ENCODE peak calls at places on chromosomes 11 and 22, in ten cellular contexts. U is activated CD8-positive, alpha-beta T cell treated with anti-CD3 and anti-CD28 coated beads for 36 hours; N is nephron progenitor cell; B is CD4-positive, alpha-beta T cell; X is HL-60; F is body of pancreas; W is GM20000; M is MCF 10A; T is epithelial cell of esophagus; V is mesothelial cell of epicardium. G is an unnamed sample.

GRCh38 chr11:85076535-85077330 is 550.4 kb downstream of the DLG2 start:
- DNase-seq in F (no peak), W (no peak), X (no peak), V (no peak), T (peak), U (no peak), M (peak), N (no peak), B (no peak), G (no peak)

GRCh38 chr11:35413568-35413967 is 5.8 kb downstream of the SLC1A2 start:
- DNase-seq in N (no peak), U (no peak), M (no peak), X (no peak), V (no peak), F (no peak), W (no peak), B (no peak), T (no peak), G (no peak)

GRCh38 chr22:25131198-25131887 is 68.3 kb upstream of the CRYBB3 start:
- DNase-seq in F (no peak), B (no peak), U (no peak), T (no peak), V (no peak), W (no peak), M (no peak), N (no peak), X (no peak), G (no peak)

GRCh38 chr11:35373284-35373933 is 45.9 kb downstream of the SLC1A2 start:
- DNase-seq in M (no peak), U (no peak), W (no peak), F (peak), V (no peak), T (peak), B (no peak), X (no peak), N (no peak), G (no peak)

GRCh38 chr11:131674051-131674755 is 303.8 kb downstream of the NTM start:
- DNase-seq in M (peak), V (peak), N (peak), F (peak), W (peak), B (no peak), U (peak), T (peak), X (peak), G (peak)

GRCh38 chr11:132200303-132200936 is 830.0 kb downstream of the NTM start:
- DNase-seq in T (no peak), W (no peak), M (no peak), N (no peak), U (no peak), F (no peak), V (no peak), B (no peak), X (no peak), G (no peak)

GRCh38 chr11:72848846-72849466 is 34.7 kb downstream of the ATG16L2 start:
- DNase-seq in N (no peak), V (no peak), B (peak), F (no peak), T (peak), M (peak), X (no peak), U (peak), W (no peak), G (peak)

GRCh38 chr22:48431014-48431413 is 1396.7 kb downstream of the BRD1 start:
- DNase-seq in N (no peak), T (no peak), V (no peak), F (no peak), M (no peak), B (no peak), X (no peak), U (no peak), W (no peak), G (no peak)

GRCh38 chr22:44455151-44455962 is 42.7 kb downstream of the RTL6 start:
- DNase-seq in N (no peak), V (no peak), X (no peak), U (peak), W (peak), B (peak), T (peak), F (peak), M (peak), G (peak)

GRCh38 chr11:44456544-44457270 is 108.8 kb upstream of the CD82 start:
- DNase-seq in T (peak), U (no peak), X (no peak), N (no peak), F (no peak), M (no peak), V (no peak), W (no peak), B (no peak), G (peak)

GRCh38 chr22:31022516-31022915 is 53.5 kb downstream of the TUG1 start:
- DNase-seq in X (no peak), U (no peak), M (no peak), N (no peak), F (no peak), B (no peak), V (no peak), W (no peak), T (no peak), G (no peak)

GRCh38 chr11:68749501-68750196 is 1.7 kb downstream of the TESMIN start:
- DNase-seq in B (no peak), T (no peak), M (no peak), X (no peak), U (no peak), F (no peak), N (no peak), V (no peak), W (no peak), G (no peak)

GRCh38 chr11:65498727-65498976 is 193 bp upstream of the MALAT1 start:
- DNase-seq in U (no peak), W (no peak), T (no peak), B (no peak), F (no peak), N (no peak), X (no peak), M (no peak), V (no peak), G (no peak)

GRCh38 chr11:65498042-65498726 is 661 bp upstream of the MALAT1 start:
- DNase-seq in M (peak), T (peak), W (no peak), N (peak), B (peak), X (peak), V (no peak), U (peak), F (peak), G (peak)

GRCh38 chr11:65499713-65500261 is 942 bp downstream of the MALAT1 start:
- DNase-seq in B (no peak), X (peak), W (no peak), F (no peak), M (no peak), N (no peak), T (no peak), U (no peak), V (no peak), G (no peak)

GRCh38 chr11:65500262-65501004 is 1.6 kb downstream of the MALAT1 start:
- DNase-seq in W (no peak), V (no peak), M (peak), X (peak), U (peak), F (peak), N (no peak), B (no peak), T (peak), G (peak)

DNA sequence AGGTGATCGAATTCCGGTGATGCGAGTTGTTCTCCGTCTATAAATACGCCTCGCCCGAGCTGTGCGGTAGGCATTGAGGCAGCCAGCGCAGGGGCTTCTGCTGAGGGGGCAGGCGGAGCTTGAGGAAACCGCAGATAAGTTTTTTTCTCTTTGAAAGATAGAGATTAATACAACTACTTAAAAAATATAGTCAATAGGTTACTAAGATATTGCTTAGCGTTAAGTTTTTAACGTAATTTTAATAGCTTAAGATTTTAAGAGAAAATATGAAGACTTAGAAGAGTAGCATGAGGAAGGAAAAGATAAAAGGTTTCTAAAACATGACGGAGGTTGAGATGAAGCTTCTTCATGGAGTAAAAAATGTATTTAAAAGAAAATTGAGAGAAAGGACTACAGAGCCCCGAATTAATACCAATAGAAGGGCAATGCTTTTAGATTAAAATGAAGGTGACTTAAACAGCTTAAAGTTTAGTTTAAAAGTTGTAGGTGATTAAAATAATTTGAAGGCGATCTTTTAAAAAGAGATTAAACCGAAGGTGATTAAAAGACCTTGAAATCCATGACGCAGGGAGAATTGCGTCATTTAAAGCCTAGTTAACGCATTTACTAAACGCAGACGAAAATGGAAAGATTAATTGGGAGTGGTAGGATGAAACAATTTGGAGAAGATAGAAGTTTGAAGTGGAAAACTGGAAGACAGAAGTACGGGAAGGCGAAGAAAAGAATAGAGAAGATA is at the start of gene MALAT1:
- DNase-seq in M (peak), U (peak), N (peak), W (peak), T (peak), B (peak), X (peak), F (peak), V (peak), G (peak)
- TF ChIP-seq CTCF in M (no peak), U (no peak), N (no peak), W (no peak), T (no peak), B (no peak), X (no peak), F (no peak), V (no peak), G (no peak)

DNA sequence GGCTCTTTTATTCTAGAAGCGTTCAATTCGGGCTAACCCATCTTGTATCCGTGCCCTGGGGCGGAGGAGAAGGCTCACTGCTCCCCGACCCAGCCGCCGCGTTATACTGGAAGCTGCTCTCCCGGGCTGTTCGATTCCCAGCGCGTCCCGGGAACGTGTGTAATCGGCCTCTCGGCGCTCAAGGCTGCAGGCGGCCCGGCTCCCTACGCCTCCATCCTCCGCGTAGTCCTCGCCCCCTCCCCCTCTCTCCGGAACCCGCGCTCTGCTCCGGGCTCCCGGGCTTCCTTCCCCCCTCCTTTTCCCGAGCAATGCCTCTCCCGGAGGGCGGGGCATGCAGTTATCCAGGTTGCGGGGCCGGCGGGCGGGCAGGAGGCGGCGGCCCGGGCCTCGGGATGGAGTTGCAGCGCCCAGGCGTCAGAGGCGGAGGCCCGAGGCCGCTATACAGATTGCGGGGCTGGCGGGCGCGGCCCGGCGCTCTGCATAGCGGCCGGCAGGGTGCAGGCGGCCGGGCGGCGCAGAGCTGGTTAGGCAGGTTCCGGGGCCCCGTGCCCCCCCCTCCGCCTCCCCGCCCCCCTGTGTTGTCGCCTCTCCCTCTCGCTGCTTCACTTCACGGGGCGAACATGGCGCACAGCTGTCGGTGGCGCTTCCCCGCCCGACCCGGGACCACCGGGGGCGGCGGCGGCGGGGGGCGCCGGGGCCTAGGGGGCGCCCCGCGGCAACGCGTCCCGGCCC is at the start of gene KMT2A:
- DNase-seq in F (peak), U (peak), X (peak), M (peak), V (peak), B (peak), T (peak), N (peak), W (peak), G (peak)
- TF ChIP-seq CTCF in F (peak), U (no peak), X (no peak), M (no peak), V (no peak), B (no peak), T (no peak), N (no peak), W (peak), G (no peak)

DNA sequence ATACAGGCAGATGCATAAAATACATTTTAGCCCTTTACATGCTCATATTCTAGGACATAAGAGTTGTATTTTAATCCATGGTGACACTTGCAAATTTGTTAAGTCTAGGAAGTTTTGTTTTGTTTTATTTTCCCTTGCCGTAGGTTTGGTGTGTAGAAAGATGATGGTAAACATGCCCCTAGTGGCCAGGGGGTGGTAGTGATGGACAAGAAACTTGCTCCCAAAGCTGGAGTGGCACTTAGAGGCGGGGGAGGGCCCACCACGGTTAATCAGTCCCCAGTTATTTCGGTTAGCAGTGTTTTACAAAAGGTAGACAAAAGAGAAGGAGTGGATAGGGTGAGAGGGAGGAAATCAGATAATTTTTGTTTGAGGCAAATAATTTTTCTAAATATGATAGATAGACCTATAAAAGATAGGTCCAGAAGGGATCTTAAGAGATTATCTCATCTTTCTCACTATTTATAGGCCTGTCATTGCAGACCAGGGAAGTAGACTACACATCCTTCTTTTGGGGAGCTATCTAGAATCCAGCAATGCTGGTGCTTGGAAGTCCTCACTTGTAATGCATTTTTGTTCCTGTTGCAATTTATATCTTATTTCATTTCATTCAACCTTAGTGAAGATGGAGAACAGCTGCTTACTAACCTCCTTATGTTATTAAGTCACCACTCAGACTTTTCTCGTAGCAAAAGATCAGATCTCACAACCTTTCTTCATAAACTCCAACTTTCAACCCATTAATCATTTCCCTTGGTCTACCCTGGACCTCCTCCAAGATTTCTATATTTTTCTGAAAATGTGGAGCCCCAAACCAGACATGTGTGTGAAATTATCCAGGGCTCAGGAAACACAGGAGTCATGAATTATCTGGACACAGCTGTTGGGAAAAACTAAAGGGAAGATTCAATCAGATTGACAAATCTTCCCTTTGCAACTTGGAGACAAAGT is 5.9 kb upstream of the BDNF start:
- DNase-seq in M (peak), F (no peak), W (peak), U (no peak), T (peak), X (no peak), N (peak), V (no peak), B (no peak), G (peak)
- TF ChIP-seq CTCF in M (peak), F (peak), W (peak), U (peak), T (peak), X (peak), N (peak), V (peak), B (no peak), G (peak)

GRCh38 chr11:17548444-17548843 is 1.4 kb downstream of the OTOG start:
- DNase-seq in N (no peak), T (no peak), M (no peak), V (no peak), U (no peak), W (no peak), B (no peak), X (no peak), F (no peak), G (no peak)
- TF ChIP-seq CTCF in N (no peak), T (peak), M (no peak), V (peak), U (no peak), W (no peak), B (no peak), X (no peak), F (no peak), G (peak)

DNA sequence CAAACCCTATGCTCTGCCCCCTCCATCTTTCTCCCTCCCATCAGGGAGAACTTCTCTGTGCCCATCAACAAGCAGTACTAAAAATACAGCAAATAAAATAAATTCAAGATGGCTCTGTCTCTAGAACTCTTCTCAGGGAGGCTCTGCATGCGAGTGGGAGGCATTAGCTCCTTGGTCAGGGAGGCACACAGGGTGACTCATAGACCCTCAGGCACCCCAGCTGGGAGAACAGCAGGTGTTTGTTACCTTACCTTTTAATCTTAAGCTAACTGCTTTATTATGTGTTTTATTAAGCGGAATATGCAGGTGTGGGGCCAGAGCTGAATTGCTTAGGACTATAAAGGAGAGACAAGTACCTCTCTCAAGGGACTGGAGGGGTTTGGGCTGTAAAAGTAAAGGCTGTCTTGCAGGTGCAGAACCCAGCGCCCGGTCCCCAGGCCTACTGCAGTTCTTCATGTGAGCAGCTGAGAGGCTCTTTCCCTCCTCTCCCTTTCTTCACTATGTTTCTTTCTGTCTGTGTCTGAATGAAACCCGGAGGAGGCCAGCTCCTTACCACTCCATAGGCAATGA is 20.8 kb downstream of the CSNK2A3 start:
- DNase-seq in U (no peak), N (no peak), X (no peak), M (peak), W (no peak), T (peak), F (no peak), B (no peak), V (no peak), G (no peak)
- TF ChIP-seq CTCF in U (no peak), N (no peak), X (no peak), M (no peak), W (no peak), T (no peak), F (no peak), B (no peak), V (no peak), G (no peak)

GRCh38 chr22:21020802-21021429 is 6.0 kb downstream of the P2RX6 start:
- DNase-seq in X (no peak), B (no peak), F (no peak), V (no peak), W (peak), T (peak), N (no peak), U (peak), M (peak), G (peak)
- TF ChIP-seq CTCF in X (peak), B (peak), F (peak), V (peak), W (peak), T (peak), N (peak), U (peak), M (peak), G (peak)

GRCh38 chr11:34105957-34106504 is 602 bp downstream of the NAT10 start:
- DNase-seq in X (no peak), F (no peak), T (peak), W (no peak), U (no peak), V (no peak), M (no peak), N (no peak), B (no peak), G (no peak)

GRCh38 chr11:34104680-34105078 is 750 bp upstream of the NAT10 start:
- DNase-seq in T (no peak), V (no peak), U (no peak), W (no peak), M (peak), B (no peak), N (no peak), F (no peak), X (peak), G (no peak)

DNA sequence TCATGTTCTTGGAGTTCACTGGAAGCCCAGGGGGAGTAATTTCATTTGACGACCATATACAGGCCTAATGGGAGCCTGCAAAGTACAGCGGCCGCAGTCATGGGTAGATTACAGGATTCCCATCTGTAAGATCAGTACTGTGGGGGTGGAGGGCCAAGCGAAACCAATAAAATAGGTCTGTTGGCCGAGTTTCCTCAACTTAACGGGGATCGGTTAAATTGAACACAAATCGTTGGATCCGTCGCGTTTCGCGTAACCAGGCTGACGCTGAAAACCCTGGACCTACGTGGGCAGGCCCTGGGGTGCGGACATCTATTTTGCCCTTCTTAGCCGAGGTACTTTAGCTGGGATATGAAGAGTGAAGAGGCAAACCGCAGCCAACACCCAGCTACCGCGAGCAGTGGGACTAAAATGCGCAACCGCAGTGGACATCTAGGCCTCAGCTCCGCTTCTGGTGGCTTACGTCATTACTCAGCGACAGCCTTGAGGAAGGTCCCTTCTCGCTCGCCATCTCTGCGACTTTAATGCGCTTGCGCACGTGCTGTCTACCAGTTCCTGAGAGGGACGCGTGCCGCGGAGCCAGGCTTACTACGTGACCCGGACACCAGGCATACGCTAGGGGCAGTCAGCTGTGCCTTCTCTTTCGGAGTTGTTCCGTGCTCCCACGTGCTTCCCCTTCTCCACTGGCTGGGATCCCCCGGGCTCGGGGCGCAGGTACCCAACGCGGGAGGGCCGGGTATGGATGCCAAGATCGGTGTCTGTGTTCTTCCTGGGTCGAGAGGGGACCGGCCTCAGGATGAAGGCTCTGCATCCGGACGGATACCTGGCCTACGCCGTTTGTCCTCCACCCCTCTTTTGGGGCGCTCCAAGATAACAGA is at the start of gene NAT10:
- DNase-seq in U (peak), W (peak), V (peak), F (peak), T (peak), M (peak), B (peak), X (peak), N (peak), G (peak)
- TF ChIP-seq CTCF in U (no peak), W (no peak), V (no peak), F (peak), T (peak), M (no peak), B (no peak), X (no peak), N (no peak), G (peak)

DNA sequence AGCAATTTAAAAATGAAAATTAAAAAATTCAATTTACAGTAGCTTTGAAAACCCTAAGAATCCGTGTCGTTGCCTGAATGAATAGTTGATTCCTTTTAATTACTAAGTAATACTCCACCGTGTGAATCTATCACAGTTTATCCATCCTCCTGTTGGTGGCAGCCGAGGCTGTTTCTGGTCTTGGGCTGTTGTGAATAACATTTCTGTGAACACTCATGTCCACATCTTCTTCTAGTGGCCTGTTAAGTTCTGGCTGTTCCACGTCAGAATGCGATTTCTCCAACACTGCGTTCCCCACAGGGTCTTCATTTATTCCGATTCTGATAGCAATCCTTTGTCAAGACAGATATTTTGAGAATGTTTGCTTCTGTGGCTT is 223.0 kb downstream of the TBC1D22A start:
- DNase-seq in B (no peak), V (no peak), U (no peak), W (no peak), N (no peak), M (no peak), F (no peak), T (no peak), X (no peak), G (no peak)
- TF ChIP-seq CTCF in B (no peak), V (no peak), U (no peak), W (no peak), N (no peak), M (peak), F (no peak), T (no peak), X (no peak), G (no peak)

G was measured in GM12865.